ENCODE peak calls at places on chromosome 7, in five cellular contexts. A, E, Z, Q and B are unnamed samples. For H3K36me3, the result is how much of the 10 kb centered on the place peaks cover.

GRCh38 chr7:135320277-135320676 is 86.6 kb downstream of the STRA8 start:
- DNase-seq in A (no peak), E (peak), Z (peak), Q (no peak), B (peak)

GRCh38 chr7:84302949-84303348 is 108.4 kb upstream of the SEMA3A start:
- DNase-seq in A (no peak), E (no peak), Z (no peak), Q (no peak), B (no peak)

GRCh38 chr7:132122901-132123300 is 453.4 kb downstream of the PLXNA4 start:
- DNase-seq in A (no peak), E (no peak), Z (no peak), Q (no peak), B (no peak)

GRCh38 chr7:32062150-32062549 is 8.1 kb downstream of the PDE1C start:
- DNase-seq in A (peak), E (peak), Z (peak), Q (peak), B (peak)

GRCh38 chr7:18320422-18320821 is 175.1 kb upstream of the HDAC9 start:
- DNase-seq in A (no peak), E (no peak), Z (no peak), Q (no peak), B (no peak)

GRCh38 chr7:88361357-88361756 is 54.7 kb upstream of the STEAP4 start:
- DNase-seq in A (no peak), E (no peak), Z (no peak), Q (no peak), B (no peak)

GRCh38 chr7:116431783-116432182 is 67.8 kb upstream of the CAV2 start:
- DNase-seq in A (no peak), E (no peak), Z (no peak), Q (no peak), B (no peak)

GRCh38 chr7:107594961-107595737 is 15.1 kb downstream of the BCAP29 start:
- DNase-seq in A (no peak), E (no peak), Z (peak), Q (no peak), B (no peak)

GRCh38 chr7:996089-996872 is 13.3 kb downstream of the CYP2W1 start:
- DNase-seq in A (no peak), E (no peak), Z (no peak), Q (no peak), B (no peak)

GRCh38 chr7:70775570-70776156 is 356.3 kb upstream of the GALNT17 start:
- DNase-seq in A (peak), E (no peak), Z (no peak), Q (no peak), B (no peak)

GRCh38 chr7:111090834-111091233 is at the start of gene LRRN3:
- DNase-seq in A (no peak), E (peak), Z (peak), Q (no peak), B (no peak)

GRCh38 chr7:123439186-123439585 is 95.2 kb downstream of the IQUB start:
- DNase-seq in A (no peak), E (no peak), Z (no peak), Q (no peak), B (no peak)

GRCh38 chr7:11831727-11832495 is at the start of gene THSD7A:
- DNase-seq in A (no peak), E (peak), Z (peak), Q (no peak), B (peak)

GRCh38 chr7:80095545-80095944 is 39.1 kb upstream of the GNAI1 start:
- DNase-seq in A (no peak), E (no peak), Z (no peak), Q (no peak), B (no peak)

GRCh38 chr7:139671967-139672366 is 105.8 kb downstream of the HIPK2 start:
- DNase-seq in A (no peak), E (no peak), Z (no peak), Q (no peak), B (no peak)

GRCh38 chr7:24283900-24284698 is at the start of gene NPY:
- DNase-seq in A (no peak), E (no peak), Z (no peak), Q (no peak), B (no peak)

GRCh38 chr7:27176343-27176731 is 2.2 kb upstream of the HOXA10 start:
- DNase-seq in A (no peak), E (no peak), Z (no peak), Q (no peak), B (no peak)

GRCh38 chr7:153701678-153702077 is 350.5 kb upstream of the DPP6 start:
- DNase-seq in A (no peak), E (no peak), Z (no peak), Q (no peak), B (no peak)

GRCh38 chr7:89028319-89028718 is 232.8 kb upstream of the TEX47 start:
- DNase-seq in A (no peak), E (no peak), Z (no peak), Q (no peak), B (no peak)

GRCh38 chr7:122311280-122311679 is 6.7 kb upstream of the FEZF1 start:
- DNase-seq in A (no peak), E (no peak), Z (no peak), Q (no peak), B (no peak)

GRCh38 chr7:122312789-122313188 is 8.2 kb upstream of the FEZF1 start:
- DNase-seq in A (no peak), E (no peak), Z (no peak), Q (no peak), B (no peak)

GRCh38 chr7:122311719-122312118 is 7.2 kb upstream of the FEZF1 start:
- DNase-seq in A (no peak), E (peak), Z (no peak), Q (no peak), B (no peak)

GRCh38 chr7:122307228-122307619 is 2.7 kb upstream of the FEZF1 start:
- DNase-seq in A (no peak), E (no peak), Z (no peak), Q (no peak), B (no peak)

DNA sequence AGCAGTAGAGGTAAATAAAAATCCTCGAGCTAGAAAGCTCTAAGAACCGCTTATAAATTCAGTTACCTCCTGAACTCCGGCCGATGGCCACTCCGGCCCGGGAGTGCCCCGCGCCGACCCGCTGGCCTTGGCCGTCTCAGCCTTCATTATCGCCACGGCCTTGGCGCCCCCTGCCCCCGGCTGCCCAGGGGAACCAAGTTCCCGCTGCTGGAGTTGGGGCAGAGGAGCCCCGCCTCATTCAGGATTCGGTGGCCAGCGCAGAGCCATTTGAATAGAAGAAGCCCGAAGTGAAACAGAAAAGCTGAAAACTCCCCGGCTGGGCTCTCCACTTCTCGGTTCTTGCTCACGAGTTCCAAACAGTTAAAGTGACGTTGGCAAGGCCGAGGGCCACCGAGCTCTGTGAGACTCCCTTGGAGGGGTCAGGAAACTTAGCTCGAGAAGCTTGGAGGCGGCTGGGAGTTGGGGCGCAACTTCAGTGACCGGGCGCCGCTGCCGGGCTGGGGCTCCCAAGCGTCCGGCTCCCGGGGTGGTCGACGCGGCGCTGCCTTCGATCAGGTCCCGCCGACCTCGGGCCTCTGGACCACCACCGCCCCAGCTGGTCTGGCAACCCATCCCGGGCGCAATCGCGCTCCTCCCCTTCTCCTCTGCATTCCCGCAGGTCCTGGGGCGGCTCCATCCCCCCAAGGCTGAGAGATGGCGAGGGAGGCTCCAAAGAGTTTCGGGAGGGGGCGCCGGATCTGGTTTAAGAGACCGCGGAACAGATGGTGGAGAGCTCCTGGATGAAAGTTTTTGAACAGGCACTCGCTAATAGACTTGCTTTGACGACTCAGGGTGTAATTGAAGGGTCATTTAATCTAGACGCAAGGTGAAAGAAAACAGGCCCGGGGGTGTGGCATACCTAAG is 5.8 kb upstream of the FEZF1 start:
- DNase-seq in A (no peak), E (peak), Z (no peak), Q (no peak), B (no peak)
- H3K27ac ChIP-seq in A (no peak), E (no peak), Z (no peak), Q (no peak), B (no peak)

GRCh38 chr7:114941692-114942091 is 19.8 kb downstream of the MDFIC start:
- DNase-seq in A (no peak), E (no peak), Z (no peak), Q (no peak), B (no peak)

GRCh38 chr7:114944742-114945625 is 23.1 kb downstream of the MDFIC start:
- DNase-seq in A (no peak), E (peak), Z (peak), Q (no peak), B (peak)

GRCh38 chr7:114942443-114943175 is 20.7 kb downstream of the MDFIC start:
- DNase-seq in A (no peak), E (no peak), Z (no peak), Q (no peak), B (no peak)

GRCh38 chr7:114943530-114943929 is 21.6 kb downstream of the MDFIC start:
- DNase-seq in A (no peak), E (no peak), Z (no peak), Q (no peak), B (no peak)

DNA sequence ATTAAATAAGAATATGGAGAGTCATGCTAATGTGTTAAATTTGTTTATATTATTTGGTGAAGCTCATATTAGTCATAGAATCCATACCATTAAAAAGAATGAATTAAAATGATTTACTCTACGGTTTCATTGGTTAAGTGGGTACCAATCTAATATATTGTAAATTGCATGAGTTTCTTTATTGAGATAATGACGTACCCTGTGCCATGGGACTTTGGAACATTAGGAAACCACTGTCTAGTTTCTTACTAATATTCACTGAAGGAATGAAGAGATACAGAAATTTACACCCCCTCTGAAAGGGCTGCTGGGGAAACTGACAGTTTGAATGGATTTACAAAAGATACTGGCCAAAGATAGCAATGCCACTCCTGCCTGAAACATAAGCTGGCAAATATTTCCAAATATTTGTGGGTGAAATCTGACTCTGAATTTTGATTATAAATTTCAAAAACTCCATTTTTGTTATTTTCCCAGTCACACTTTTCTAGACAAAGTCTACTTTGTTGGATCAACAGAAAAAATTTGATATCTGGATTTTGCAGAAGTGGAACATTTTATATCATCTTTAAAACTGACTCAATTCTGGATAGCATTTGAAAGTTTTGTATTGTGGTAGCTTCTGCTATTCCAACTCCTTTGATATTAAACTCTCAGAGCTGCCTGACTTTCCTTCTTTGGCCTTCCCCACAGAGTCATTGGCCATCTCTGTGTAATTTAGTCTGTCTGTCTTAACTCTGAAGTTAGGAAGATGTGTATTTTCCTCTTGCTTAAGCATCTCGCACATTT is 22.3 kb downstream of the MDFIC start:
- DNase-seq in A (no peak), E (no peak), Z (no peak), Q (no peak), B (no peak)
- H3K36me3 ChIP-seq in A (under half), E (under half), Z (under half), Q (half or more), B (under half)

DNA sequence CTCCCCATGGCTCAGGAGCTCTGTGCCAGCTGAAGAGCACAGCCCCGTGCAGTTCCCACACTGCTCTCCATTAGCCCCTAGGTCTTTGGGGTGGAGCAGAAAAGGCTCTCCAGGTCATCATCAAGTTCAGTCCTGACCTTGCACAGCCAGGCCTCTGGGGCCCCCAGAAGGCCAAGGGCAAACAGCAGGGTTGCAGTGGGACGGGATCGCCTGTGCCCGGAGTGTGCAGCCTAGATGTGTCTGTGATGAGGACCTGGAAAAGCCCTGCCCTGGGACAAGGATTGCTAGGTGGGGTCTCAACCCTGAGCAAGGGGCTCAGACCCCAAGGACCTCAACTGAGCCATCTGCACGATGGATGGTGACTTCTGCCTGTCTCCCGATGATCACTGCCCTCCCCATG is 549 bp downstream of the INMT start:
- DNase-seq in A (no peak), E (no peak), Z (no peak), Q (no peak), B (no peak)
- H3K4me3 ChIP-seq in A (no peak), E (no peak), Z (peak), Q (no peak), B (peak)

DNA sequence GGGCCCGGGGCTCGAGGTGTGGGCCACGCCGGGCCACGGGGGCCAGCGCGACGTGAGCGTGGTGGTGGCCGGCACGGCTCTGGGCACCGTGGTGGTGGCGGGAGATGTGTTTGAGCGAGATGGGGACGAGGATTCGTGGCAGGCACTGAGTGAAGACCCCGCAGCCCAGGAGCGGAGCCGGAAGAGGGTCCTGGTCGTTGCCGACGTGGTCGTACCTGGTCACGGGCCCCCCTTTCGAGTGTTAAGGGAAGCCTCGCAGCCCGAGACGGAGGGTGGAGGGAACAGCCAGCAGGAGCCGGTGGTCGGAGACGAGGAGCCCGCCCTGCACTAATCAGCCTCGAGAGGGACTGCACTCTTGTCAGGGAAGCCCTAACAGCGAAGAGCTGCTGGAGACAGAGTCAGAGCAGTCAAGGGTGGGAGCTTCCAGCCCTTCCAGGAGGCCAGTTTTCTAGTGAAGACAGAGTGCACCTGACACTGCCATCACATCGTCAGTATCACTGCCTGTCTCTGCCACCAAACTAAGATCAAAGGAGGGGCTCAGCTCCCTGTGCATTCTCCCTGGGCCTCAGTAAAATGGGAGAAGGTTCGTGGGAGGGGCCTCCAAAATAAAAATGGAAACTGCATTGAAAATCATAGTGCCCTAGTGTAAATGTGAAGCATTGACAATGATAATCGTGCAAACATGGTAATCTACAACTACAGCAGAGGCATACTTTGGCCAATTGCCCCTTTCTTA is 1.3 kb downstream of the MBLAC1 start:
- DNase-seq in A (peak), E (peak), Z (no peak), Q (peak), B (peak)
- H3K27ac ChIP-seq in A (peak), E (peak), Z (peak), Q (peak), B (peak)

GRCh38 chr7:75048435-75049379 is 24.9 kb downstream of the RCC1L start:
- DNase-seq in A (no peak), E (no peak), Z (no peak), Q (no peak), B (no peak)
- H3K36me3 ChIP-seq in A (half or more), E (under half), Z (half or more), Q (half or more), B (half or more)

GRCh38 chr7:151243411-151244155 is 4.9 kb downstream of the SMARCD3 start:
- DNase-seq in A (peak), E (no peak), Z (no peak), Q (peak), B (no peak)
- H3K4me3 ChIP-seq in A (peak), E (no peak), Z (peak), Q (no peak), B (peak)

GRCh38 chr7:121024568-121025055 is 36.1 kb downstream of the CPED1 start:
- DNase-seq in A (no peak), E (no peak), Z (no peak), Q (no peak), B (no peak)

GRCh38 chr7:121023683-121024507 is 35.4 kb downstream of the CPED1 start:
- DNase-seq in A (no peak), E (no peak), Z (no peak), Q (no peak), B (no peak)

GRCh38 chr7:121021266-121021969 is 32.9 kb downstream of the CPED1 start:
- DNase-seq in A (no peak), E (no peak), Z (no peak), Q (no peak), B (no peak)

GRCh38 chr7:121020652-121021051 is 32.1 kb downstream of the CPED1 start:
- DNase-seq in A (no peak), E (no peak), Z (no peak), Q (no peak), B (no peak)

GRCh38 chr7:121023189-121023588 is 34.7 kb downstream of the CPED1 start:
- DNase-seq in A (no peak), E (no peak), Z (no peak), Q (no peak), B (no peak)
- H3K27ac ChIP-seq in A (no peak), E (no peak), Z (peak), Q (no peak), B (no peak)